ENCODE peak calls at places on chromosomes 7 and 10, in four cellular contexts. J is choroid plexus epithelial cell; G is activated CD4-positive, alpha-beta T cell treated with anti-CD3 and anti-CD28 coated beads, Interleukin-2, amount 50 U/mL, for 1 hour; L is lower lobe of right lung. N is an unnamed sample.
A peak's percentile ranks its signal among the peaks of the same experiment; 100 is the strongest.

GRCh38 chr10:29618341-29619171 is 16.2 kb downstream of the SVIL start:
- DNase-seq in J (peak; percentile 25), L (peak; percentile 87), G (no peak), N (no peak)

GRCh38 chr7:103640031-103640779 is 194.2 kb upstream of the SLC26A5 start:
- DNase-seq in G (no peak), L (no peak), J (peak; percentile 71), N (peak; percentile 78)

GRCh38 chr7:2037805-2038635 is 194.7 kb downstream of the MAD1L1 start:
- DNase-seq in J (peak; percentile 62), G (no peak), L (peak; percentile 20), N (peak; percentile 65)

GRCh38 chr7:84412161-84412969 is 217.8 kb upstream of the SEMA3A start:
- DNase-seq in J (peak; percentile 94), L (no peak), G (no peak), N (peak; percentile 96)

GRCh38 chr10:114957122-114957521 is 19.1 kb downstream of the TRUB1 start:
- DNase-seq in J (no peak), G (no peak), L (no peak), N (no peak)

GRCh38 chr7:94069154-94069739 is 65.1 kb upstream of the BET1 start:
- DNase-seq in J (peak; percentile 27), G (no peak), L (no peak), N (peak; percentile 51)

GRCh38 chr7:50914460-50914859 is 131.8 kb upstream of the GRB10 start:
- DNase-seq in G (no peak), J (no peak), L (no peak), N (no peak)

GRCh38 chr10:8719971-8720370 is 665.5 kb downstream of the GATA3 start:
- DNase-seq in L (no peak), G (no peak), J (no peak), N (no peak)

GRCh38 chr7:42876182-42877068 is 35.4 kb downstream of the C7orf25 start:
- DNase-seq in G (peak; percentile 39), J (peak; percentile 77), L (no peak), N (peak; percentile 58)